ENCODE peak calls at places on chromosomes 3 and 15, in five cellular contexts. C, R, Y, E and M are unnamed samples.

GRCh38 chr3:177932346-177932745 is 603.9 kb upstream of the KCNMB2 start:
- DNase-seq in C (no peak), R (no peak), E (no peak), Y (no peak), M (peak)

GRCh38 chr3:112734718-112735350 is 93.9 kb upstream of the CCDC80 start:
- DNase-seq in E (no peak), Y (peak), R (peak), C (peak), M (peak)

GRCh38 chr3:138786788-138787276 is 47.9 kb downstream of the PIK3CB start:
- DNase-seq in R (peak), E (no peak), C (peak), Y (peak), M (peak)

GRCh38 chr15:74315626-74316025 is 51.8 kb downstream of the CYP11A1 start:
- DNase-seq in Y (no peak), C (no peak), E (no peak), R (no peak), M (no peak)

GRCh38 chr3:23804441-23805227 is 1.1 kb upstream of the UBE2E1 start:
- DNase-seq in C (peak), R (no peak), Y (no peak), E (no peak), M (peak)

GRCh38 chr3:8223766-8224165 is 277.9 kb upstream of the LMCD1 start:
- DNase-seq in E (no peak), Y (no peak), R (peak), C (no peak), M (peak)

GRCh38 chr15:89206908-89207331 is 14.5 kb downstream of the RLBP1 start:
- DNase-seq in Y (peak), R (peak), C (peak), E (peak), M (peak)

GRCh38 chr15:77821188-77821958 is 188.7 kb upstream of the LINGO1 start:
- DNase-seq in Y (peak), E (no peak), C (peak), R (peak), M (peak)

GRCh38 chr15:76391309-76391708 is 54.7 kb downstream of the ISL2 start:
- DNase-seq in E (no peak), Y (no peak), C (no peak), R (no peak), M (no peak)

GRCh38 chr15:39833515-39833981 is 50.9 kb upstream of the FSIP1 start:
- DNase-seq in R (peak), E (no peak), C (no peak), Y (no peak), M (peak)

GRCh38 chr15:60006203-60006782 is 2.2 kb downstream of the FOXB1 start:
- DNase-seq in Y (no peak), E (no peak), C (peak), R (no peak), M (peak)

GRCh38 chr3:170713648-170714047 is 127.8 kb upstream of the SLC7A14 start:
- DNase-seq in E (no peak), C (no peak), Y (no peak), R (no peak), M (no peak)
- H3K4me3 ChIP-seq in E (no peak), C (no peak), Y (no peak), R (no peak), M (no peak)

GRCh38 chr3:197312431-197312830 is 14.0 kb upstream of the DLG1 start:
- DNase-seq in C (no peak), E (no peak), R (no peak), Y (no peak), M (no peak)
- TF ChIP-seq CTCF in C (no peak), E (no peak), R (no peak), Y (no peak), M (no peak)

DNA sequence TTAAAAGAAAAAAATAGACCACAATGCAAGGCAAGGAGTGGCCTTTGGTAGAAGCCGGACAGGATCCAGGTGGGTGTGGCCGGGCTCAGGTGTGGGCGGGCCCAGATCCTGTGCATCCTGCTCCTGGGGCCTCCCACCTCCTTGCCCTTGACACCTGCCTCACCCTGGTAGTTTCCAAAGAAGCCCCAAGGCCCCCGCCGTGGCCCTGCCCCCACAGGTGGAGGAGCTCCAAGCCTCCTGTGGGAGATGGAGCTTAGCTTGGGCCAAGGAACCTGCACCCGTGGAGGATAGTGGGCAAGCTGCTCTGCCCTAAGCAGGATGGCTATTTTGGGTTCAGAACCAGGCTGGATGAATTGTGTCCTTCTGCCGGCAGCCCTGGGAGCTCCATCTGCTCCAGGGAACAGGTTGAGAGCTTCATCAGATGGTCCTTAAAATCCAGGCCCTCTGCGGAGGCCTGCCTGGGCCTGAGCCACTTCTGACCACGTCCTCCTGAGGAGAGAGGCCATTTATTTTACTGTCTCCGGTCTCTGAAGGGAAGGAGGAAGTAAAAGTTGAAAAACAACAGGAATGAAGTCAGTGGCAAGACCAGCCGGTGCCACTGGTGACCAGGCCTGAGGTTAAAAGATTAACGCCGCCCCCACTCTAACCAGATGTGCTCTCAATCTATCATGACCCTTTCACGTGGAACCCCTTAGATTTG is 53.9 kb upstream of the KLF13 start:
- DNase-seq in E (peak), C (peak), R (no peak), Y (no peak), M (no peak)
- H3K4me3 ChIP-seq in E (no peak), C (no peak), R (no peak), Y (no peak), M (no peak)

DNA sequence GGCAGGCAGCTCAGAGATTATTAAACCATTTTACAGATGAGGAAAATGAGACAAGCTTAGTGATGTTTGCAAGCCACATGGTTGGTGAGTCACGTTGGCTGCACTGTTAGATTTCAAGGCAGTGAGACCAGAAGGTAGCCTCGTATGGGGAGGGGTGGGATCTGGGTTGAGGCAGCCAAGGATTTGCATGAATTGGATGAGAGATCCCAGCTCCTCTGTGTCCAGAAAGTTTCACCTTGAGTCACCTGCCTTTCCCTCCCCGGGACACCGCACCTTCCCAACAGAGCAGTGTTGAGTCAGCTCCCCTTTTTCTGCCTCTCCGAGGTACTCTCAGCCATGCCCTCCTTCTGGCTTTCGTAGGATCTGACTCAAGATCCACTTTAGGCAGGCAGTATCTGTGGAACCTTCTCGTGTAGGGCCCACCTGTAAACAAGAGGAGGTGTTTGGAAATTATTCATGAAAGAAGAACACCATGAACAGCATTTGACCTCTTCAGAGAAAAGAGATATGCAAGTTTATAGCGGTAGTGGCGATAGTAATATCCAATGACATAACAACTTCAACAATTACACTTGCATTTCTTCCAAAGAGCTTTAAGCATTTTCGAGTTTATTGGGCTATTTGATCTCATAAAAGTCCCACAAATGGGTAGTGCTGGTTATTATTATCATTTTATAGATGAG is 46.8 kb upstream of the VPS8 start:
- DNase-seq in R (no peak), E (no peak), Y (no peak), C (no peak), M (no peak)
- TF ChIP-seq CTCF in R (no peak), E (no peak), Y (no peak), C (no peak), M (no peak)

GRCh38 chr3:149534671-149535394 is 60.3 kb downstream of the TM4SF4 start:
- DNase-seq in R (peak), E (no peak), C (no peak), Y (no peak), M (peak)

GRCh38 chr3:149535395-149535685 is 60.8 kb downstream of the TM4SF4 start:
- DNase-seq in R (no peak), E (no peak), Y (no peak), C (no peak), M (no peak)

GRCh38 chr3:149534082-149534481 is 59.6 kb downstream of the TM4SF4 start:
- DNase-seq in R (no peak), E (no peak), C (no peak), Y (no peak), M (no peak)

GRCh38 chr3:149529099-149529498 is 54.6 kb downstream of the TM4SF4 start:
- DNase-seq in Y (no peak), R (no peak), E (no peak), C (no peak), M (no peak)

GRCh38 chr3:149532463-149533180 is 58.1 kb downstream of the TM4SF4 start:
- DNase-seq in C (no peak), E (no peak), Y (no peak), R (no peak), M (no peak)
- H3K4me3 ChIP-seq in C (no peak), E (peak), Y (no peak), R (no peak), M (no peak)

DNA sequence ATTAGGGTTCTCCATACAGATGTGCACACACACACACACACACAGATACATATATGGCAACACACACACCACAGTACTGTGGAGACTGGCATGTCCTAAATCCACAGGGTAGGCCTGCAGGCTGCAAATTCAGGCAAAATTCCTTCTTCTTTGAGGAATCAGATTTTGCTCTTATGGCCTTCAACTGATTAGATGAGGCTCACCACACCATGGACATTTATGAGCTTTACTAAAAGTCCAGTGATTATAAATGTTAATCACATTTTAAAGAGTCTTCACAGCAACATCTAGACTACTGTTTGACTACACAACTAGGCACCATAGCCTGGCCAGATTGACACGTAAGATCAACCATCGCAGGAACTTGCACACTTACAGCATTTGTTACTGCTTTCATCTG is 140.3 kb upstream of the UBE3A start:
- DNase-seq in E (no peak), C (no peak), Y (no peak), R (no peak), M (no peak)
- TF ChIP-seq CTCF in E (no peak), C (no peak), Y (no peak), R (no peak), M (no peak)

GRCh38 chr3:100403956-100404548 is 2.7 kb downstream of the LNP1 start:
- DNase-seq in R (no peak), E (no peak), Y (no peak), C (no peak), M (no peak)
- H3K4me3 ChIP-seq in R (no peak), E (peak), Y (peak), C (no peak), M (peak)

GRCh38 chr15:41018534-41018933 is 65.3 kb downstream of the CHAC1 start:
- DNase-seq in E (no peak), C (peak), Y (no peak), R (peak), M (peak)
- TF ChIP-seq CTCF in E (no peak), C (peak), Y (no peak), R (peak), M (peak)

GRCh38 chr3:78035020-78035660 is 995.2 kb downstream of the ROBO2 start:
- DNase-seq in E (no peak), R (no peak), Y (no peak), C (no peak), M (no peak)
- H3K4me3 ChIP-seq in E (no peak), R (no peak), Y (no peak), C (no peak), M (no peak)